ENCODE peak calls at places on chromosomes 1 and 21, in four cellular contexts. X is right lobe of liver; M is IMR-90; K is effector CD4-positive, alpha-beta T cell. I is an unnamed sample.

GRCh38 chr21:37593740-37594471 is 227.3 kb downstream of the DYRK1A start:
- DNase-seq in X (no peak), K (no peak), M (no peak), I (no peak)

GRCh38 chr1:14926818-14927555 is 226.6 kb upstream of the TMEM51 start:
- DNase-seq in K (no peak), X (no peak), M (no peak), I (no peak)

GRCh38 chr1:4700801-4701200 is 46.4 kb downstream of the AJAP1 start:
- DNase-seq in K (no peak), M (no peak), X (no peak), I (no peak)

GRCh38 chr1:237888143-237888542 is 2.6 kb downstream of the ZP4 start:
- DNase-seq in X (no peak), K (no peak), M (no peak), I (no peak)

GRCh38 chr1:16292739-16293138 is 55.8 kb upstream of the CPLANE2 start:
- DNase-seq in M (no peak), K (no peak), X (no peak), I (no peak)

GRCh38 chr21:42051788-42052187 is 19.3 kb upstream of the UMODL1 start:
- DNase-seq in X (no peak), K (no peak), M (no peak), I (no peak)

GRCh38 chr1:25873120-25873519 is 2.4 kb downstream of the PAQR7 start:
- DNase-seq in K (no peak), X (peak), M (no peak), I (no peak)

GRCh38 chr1:170807432-170807831 is 127.9 kb upstream of the MROH9 start:
- DNase-seq in X (no peak), K (no peak), M (peak), I (peak)

GRCh38 chr1:179955318-179955638 is 668 bp downstream of the CEP350 start:
- DNase-seq in M (peak), K (no peak), X (no peak), I (no peak)